ENCODE peak calls at places on chromosome 1, in four cellular contexts. Z is H1, D is GM12878, S is HepG2. Y is an unnamed sample.

GRCh38 chr1:80918365-80918764 is 882.4 kb upstream of the ADGRL2 start:
- DNase-seq in Z (no peak), S (no peak), D (no peak), Y (no peak)

GRCh38 chr1:2248127-2248826 is 20.2 kb downstream of the SKI start:
- DNase-seq in Z (peak; percentile 92), D (no peak), S (peak; percentile 65), Y (peak; percentile 93)

GRCh38 chr1:116911166-116911553 is 1.4 kb downstream of the PTGFRN start:
- DNase-seq in D (no peak), S (no peak), Z (no peak), Y (no peak)

GRCh38 chr1:8740034-8740449 is 77.4 kb downstream of the RERE start:
- DNase-seq in Z (no peak), D (no peak), S (peak; percentile 98), Y (no peak)

GRCh38 chr1:185645201-185645640 is 89.0 kb upstream of the HMCN1 start:
- DNase-seq in Z (peak; percentile 13), D (no peak), S (no peak), Y (peak; percentile 35)

GRCh38 chr1:201530741-201531521 is 8.0 kb upstream of the NAV1 start:
- DNase-seq in S (peak; percentile 43), Z (no peak), D (no peak), Y (peak; percentile 84)

GRCh38 chr1:201673912-201674311 is 135.0 kb downstream of the NAV1 start:
- DNase-seq in S (no peak), Z (no peak), D (no peak), Y (no peak)

GRCh38 chr1:226082959-226083302 is 20.4 kb downstream of the H3-3A start:
- DNase-seq in S (no peak), D (no peak), Z (no peak), Y (no peak)

GRCh38 chr1:10724052-10724494 is 72.4 kb downstream of the CASZ1 start:
- DNase-seq in S (no peak), Z (no peak), D (no peak), Y (no peak)

DNA sequence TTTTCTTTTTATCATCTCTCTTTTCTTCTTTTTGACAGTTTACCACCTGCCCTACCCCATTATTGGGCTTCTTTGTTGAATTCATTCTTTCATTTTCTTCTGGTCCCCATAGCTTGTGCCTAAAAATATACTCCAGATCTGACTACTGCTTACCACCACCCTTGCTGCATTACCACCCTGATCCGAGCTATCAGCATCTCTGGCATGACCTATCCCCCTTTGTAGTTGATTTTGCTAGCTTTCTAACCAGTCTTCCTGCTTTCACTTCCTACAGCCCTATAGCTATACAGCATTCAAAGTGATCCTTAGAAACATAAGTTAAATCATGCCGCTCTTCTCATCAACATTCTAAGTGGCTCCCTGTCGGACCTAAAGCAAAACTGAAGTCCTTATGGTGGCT is 59.4 kb upstream of the MPC2 start:
- DNase-seq in D (peak; percentile 8), Z (no peak), S (no peak), Y (no peak)
- TF ChIP-seq SUZ12 in D (no peak), Z (no peak), S (no peak), Y (no peak)

GRCh38 chr1:206687251-206687914 is 2.7 kb downstream of the MAPKAPK2 start:
- DNase-seq in S (no peak), D (no peak), Z (no peak), Y (no peak)
- H3K4me1 ChIP-seq in S (peaks cover 80% of the 10 kb centered on the region), D (peaks cover 16% of the 10 kb centered on the region), Z (peaks cover 16% of the 10 kb centered on the region), Y (peaks cover 21% of the 10 kb centered on the region)

DNA sequence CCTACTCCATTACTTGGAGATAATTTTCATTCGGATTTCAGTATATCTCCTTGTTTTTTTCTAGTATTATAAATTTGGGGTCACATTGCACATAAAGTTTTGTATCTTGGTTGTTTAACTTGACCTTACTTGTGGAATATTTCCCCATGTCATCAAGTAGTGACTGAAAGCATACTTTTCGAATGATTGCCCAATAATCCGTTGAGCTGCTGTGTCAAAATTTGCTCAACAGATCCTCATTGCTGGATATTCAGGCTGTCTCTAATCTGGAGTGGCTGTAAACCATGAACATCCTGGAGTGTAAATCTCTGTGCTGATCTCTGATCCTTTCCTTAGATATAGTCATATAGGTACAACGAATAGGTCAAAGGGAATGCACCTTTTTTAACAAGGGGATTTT is 4.9 kb downstream of the NIPAL3 start:
- DNase-seq in Z (no peak), S (no peak), D (no peak), Y (no peak)
- TF ChIP-seq YY1 in Z (no peak), S (no peak), D (no peak), Y (no peak)

GRCh38 chr1:109312246-109312645 is 5.4 kb upstream of the MYBPHL start:
- DNase-seq in D (no peak), S (no peak), Z (no peak), Y (no peak)

GRCh38 chr1:109309347-109309746 is 2.5 kb upstream of the MYBPHL start:
- DNase-seq in D (no peak), Z (no peak), S (peak; percentile 27), Y (no peak)

GRCh38 chr1:109314805-109315204 is 8.0 kb upstream of the MYBPHL start:
- DNase-seq in Z (no peak), S (no peak), D (no peak), Y (no peak)

GRCh38 chr1:109315288-109315687 is 8.5 kb upstream of the MYBPHL start:
- DNase-seq in D (no peak), S (no peak), Z (no peak), Y (no peak)

GRCh38 chr1:109312978-109313775 is 6.4 kb upstream of the MYBPHL start:
- DNase-seq in Z (no peak), D (no peak), S (no peak), Y (no peak)
- TF ChIP-seq SUZ12 in Z (no peak), D (no peak), S (no peak), Y (no peak)

DNA sequence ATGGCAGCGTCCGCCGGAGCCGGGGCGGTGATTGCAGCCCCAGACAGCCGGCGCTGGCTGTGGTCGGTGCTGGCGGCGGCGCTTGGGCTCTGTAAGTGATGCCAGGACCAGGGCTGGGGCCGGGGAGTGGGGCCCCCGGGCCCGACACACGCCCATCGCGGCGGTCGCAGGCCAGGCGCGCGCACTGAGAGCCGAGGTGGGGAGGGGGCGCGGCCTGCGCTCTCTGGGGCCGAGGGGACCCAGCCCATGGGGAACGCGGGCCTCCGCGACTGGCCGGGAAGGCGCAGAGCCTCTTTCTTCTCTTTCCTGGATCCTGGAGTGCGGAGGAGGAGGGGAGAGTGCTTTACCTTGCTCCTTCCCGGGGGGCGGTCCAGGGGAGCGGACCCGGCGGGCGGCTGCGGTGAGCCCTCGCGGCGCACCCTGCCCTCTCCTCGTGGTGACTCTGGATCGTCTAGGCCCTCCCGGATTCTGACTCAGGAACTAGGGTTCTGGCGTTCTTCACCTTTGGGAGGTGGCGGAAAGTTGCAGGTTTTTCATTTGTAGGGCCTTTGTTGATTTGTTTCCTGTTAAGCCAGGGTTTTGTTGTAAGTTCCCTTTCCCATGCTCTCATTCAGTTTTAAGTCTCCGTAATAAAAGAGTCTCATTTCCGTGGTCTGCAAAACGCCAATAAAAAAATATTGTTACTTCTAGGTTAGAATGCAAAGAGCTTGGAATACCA is 529 bp downstream of the MPZL1 start:
- DNase-seq in D (no peak), Z (no peak), S (peak; percentile 27), Y (no peak)
- H3K4me1 ChIP-seq in D (peaks cover 32% of the 10 kb centered on the region), Z (peaks cover 3% of the 10 kb centered on the region), S (peaks cover 70% of the 10 kb centered on the region), Y (no peaks in the 10 kb centered on the region)

GRCh38 chr1:91610829-91611228 is 110.2 kb downstream of the CDC7 start:
- DNase-seq in S (no peak), Z (no peak), D (no peak), Y (no peak)

GRCh38 chr1:91609571-91609970 is 108.9 kb downstream of the CDC7 start:
- DNase-seq in D (no peak), Z (no peak), S (no peak), Y (no peak)

GRCh38 chr1:91606546-91607078 is 106.0 kb downstream of the CDC7 start:
- DNase-seq in Z (no peak), S (peak; percentile 41), D (no peak), Y (no peak)

GRCh38 chr1:91610102-91610501 is 109.5 kb downstream of the CDC7 start:
- DNase-seq in S (no peak), D (no peak), Z (no peak), Y (no peak)

DNA sequence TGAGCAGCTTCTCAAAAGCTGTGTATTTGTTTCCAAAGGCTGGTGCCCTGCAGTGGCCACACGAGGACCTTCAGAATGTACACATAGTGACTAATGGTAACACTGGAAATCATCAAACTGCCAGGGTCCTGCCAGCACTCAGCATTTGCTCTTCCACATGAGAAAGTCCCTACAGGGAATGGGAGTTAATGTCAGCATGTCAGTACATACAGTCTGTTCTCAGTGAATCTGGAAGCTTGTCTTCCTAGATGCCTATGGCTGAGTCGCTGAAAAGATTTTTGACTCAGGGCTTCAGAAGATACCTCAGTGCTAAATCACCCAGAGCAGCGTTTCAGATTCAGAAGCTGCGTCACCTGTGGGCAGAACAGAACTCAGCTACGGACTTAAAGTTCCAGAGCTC is 108.2 kb downstream of the CDC7 start:
- DNase-seq in Z (no peak), D (no peak), S (no peak), Y (no peak)
- TF ChIP-seq YY1 in Z (no peak), D (no peak), S (no peak), Y (no peak)

DNA sequence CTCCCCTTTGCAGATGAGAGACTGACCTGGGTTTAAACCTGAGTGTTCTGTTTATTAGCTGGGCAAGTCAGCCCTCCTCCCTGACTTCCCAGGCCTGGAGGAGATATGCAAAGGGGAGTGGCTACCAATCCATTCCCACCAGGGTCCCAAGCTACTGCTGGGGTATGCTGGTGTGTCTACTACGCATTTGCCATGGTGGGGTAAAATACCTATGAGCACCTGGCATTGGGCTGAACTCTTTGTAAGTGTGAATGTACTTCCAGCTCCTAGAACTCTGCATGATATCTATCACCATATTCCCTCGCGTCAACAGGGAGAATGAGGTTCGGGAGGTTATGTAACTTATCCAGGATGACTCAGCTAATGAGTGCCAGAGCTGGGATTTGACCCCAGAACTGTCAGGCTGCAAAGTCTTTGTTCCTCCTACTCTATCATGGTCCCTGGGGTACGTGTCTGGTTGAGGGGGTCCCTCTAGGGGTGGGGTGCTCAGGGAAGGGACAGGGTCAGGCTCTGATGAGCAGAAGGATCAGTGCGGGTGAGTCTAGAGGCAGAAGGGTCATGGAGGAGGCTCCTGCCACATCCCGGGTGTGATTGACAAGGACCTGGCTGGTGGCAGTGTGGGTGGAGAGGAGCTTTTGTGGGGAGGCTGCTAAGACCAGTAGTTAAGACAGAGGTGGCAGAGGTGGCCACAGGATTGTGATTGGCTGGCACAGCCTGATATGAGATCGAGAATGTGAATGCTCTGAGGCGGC is 16.7 kb downstream of the AMPD2 start:
- DNase-seq in Z (no peak), D (no peak), S (peak; percentile 46), Y (no peak)
- TF ChIP-seq SUZ12 in Z (no peak), D (no peak), S (no peak), Y (no peak)